ENCODE peak calls at places on chromosomes 12 and 14, in four cellular contexts. F, B, K and Q are unnamed samples.

GRCh38 chr12:8991371-8992085 is 2.2 kb downstream of the KLRG1 start:
- DNase-seq in F (no peak), K (no peak), B (no peak), Q (no peak)

GRCh38 chr14:94132285-94132887 is 3.0 kb upstream of the IFI27L2 start:
- DNase-seq in K (peak), B (peak), F (peak), Q (peak)

GRCh38 chr12:570949-571794 is 92.1 kb downstream of the NINJ2 start:
- DNase-seq in K (peak), F (no peak), B (no peak), Q (peak)

GRCh38 chr12:95413576-95413975 is 60.4 kb upstream of the METAP2 start:
- DNase-seq in B (no peak), F (no peak), K (no peak), Q (peak)

GRCh38 chr14:100132161-100132902 is 27.1 kb downstream of the DEGS2 start:
- DNase-seq in F (no peak), B (no peak), K (peak), Q (no peak)

GRCh38 chr14:73809386-73809785 is 42.2 kb upstream of the PTGR2 start:
- DNase-seq in F (no peak), B (no peak), K (no peak), Q (no peak)

GRCh38 chr14:106522990-106523389 is 996.6 kb downstream of the TMEM121 start:
- DNase-seq in F (no peak), K (no peak), B (no peak), Q (no peak)

GRCh38 chr12:47757840-47758583 is 668 bp downstream of the RAPGEF3 start:
- DNase-seq in K (no peak), B (no peak), F (no peak), Q (no peak)

GRCh38 chr12:121996945-121997612 is 24.6 kb upstream of the BCL7A start:
- DNase-seq in F (no peak), B (no peak), K (no peak), Q (no peak)

GRCh38 chr12:32568241-32568640 is 110.9 kb upstream of the DNM1L start:
- DNase-seq in F (no peak), K (peak), B (no peak), Q (peak)

GRCh38 chr12:116370886-116371580 is 93.5 kb upstream of the MED13L start:
- DNase-seq in K (no peak), F (no peak), B (no peak), Q (no peak)

GRCh38 chr14:83849999-83850611 is 1679.8 kb upstream of the FLRT2 start:
- DNase-seq in B (no peak), F (no peak), K (no peak), Q (no peak)

GRCh38 chr14:56494167-56494566 is 85.4 kb upstream of the TMEM260 start:
- DNase-seq in B (no peak), F (no peak), K (no peak), Q (no peak)

GRCh38 chr12:6328045-6328779 is 13.7 kb downstream of the TNFRSF1A start:
- DNase-seq in K (no peak), B (no peak), F (no peak), Q (no peak)

GRCh38 chr14:34498684-34499412 is 36.8 kb upstream of the SPTSSA start:
- DNase-seq in F (no peak), K (no peak), B (no peak), Q (no peak)

GRCh38 chr14:61615743-61616523 is 79.4 kb upstream of the HIF1A start:
- DNase-seq in F (no peak), B (no peak), K (peak), Q (no peak)

GRCh38 chr12:27814851-27815591 is 35.0 kb upstream of the MANSC4 start:
- DNase-seq in B (no peak), K (peak), F (no peak), Q (no peak)

GRCh38 chr14:37697489-37698121 is 102.2 kb downstream of the TTC6 start:
- DNase-seq in B (no peak), K (peak), F (no peak), Q (peak)

GRCh38 chr12:3122841-3123678 is 45.9 kb downstream of the TSPAN9 start:
- DNase-seq in K (peak), B (no peak), F (no peak), Q (peak)

GRCh38 chr12:50151047-50151687 is 16.0 kb downstream of the CERS5 start:
- DNase-seq in B (no peak), F (no peak), K (no peak), Q (no peak)

GRCh38 chr12:53336137-53336785 is at the start of gene SP7:
- DNase-seq in B (no peak), F (no peak), K (no peak), Q (no peak)

GRCh38 chr12:6218526-6218925 is 18.3 kb downstream of the CD9 start:
- DNase-seq in B (no peak), K (no peak), F (no peak), Q (no peak)

GRCh38 chr12:126708492-126708896 is 1558.5 kb upstream of the TMEM132C start:
- DNase-seq in B (no peak), K (no peak), F (no peak), Q (peak)

GRCh38 chr14:89394920-89395319 is 22.1 kb downstream of the FOXN3 start:
- DNase-seq in F (no peak), K (no peak), B (no peak), Q (no peak)

GRCh38 chr12:85147331-85147730 is 111.2 kb downstream of the LRRIQ1 start:
- DNase-seq in F (no peak), K (no peak), B (no peak), Q (no peak)

GRCh38 chr12:103840881-103841689 is at the start of gene NT5DC3:
- DNase-seq in B (peak), K (peak), F (peak), Q (peak)

GRCh38 chr12:40236357-40236850 is 11.6 kb downstream of the LRRK2 start:
- DNase-seq in F (no peak), B (no peak), K (no peak), Q (no peak)